ENCODE peak calls at places on chromosomes 3 and 15, in seven cellular contexts. V is trophoblast cell, L is H9, A is IMR-90, M is neuronal stem cell, Z is H1, W is mesendoderm. F is an unnamed sample.

GRCh38 chr15:39969871-39970270 is 36.0 kb downstream of the EIF2AK4 start:
- DNase-seq in V (no peak), L (no peak), A (peak; percentile 6), Z (no peak), M (no peak), W (peak; percentile 18), F (peak; percentile 37)

GRCh38 chr3:178245385-178245778 is 290.9 kb upstream of the KCNMB2 start:
- DNase-seq in V (no peak), M (no peak), Z (no peak), W (no peak), L (no peak), A (peak; percentile 66), F (peak; percentile 51)

GRCh38 chr3:13034861-13035260 is 38.4 kb downstream of the IQSEC1 start:
- DNase-seq in V (no peak), W (no peak), L (no peak), A (no peak), Z (no peak), M (no peak), F (no peak)

GRCh38 chr3:53192608-53193007 is 31.6 kb downstream of the PRKCD start:
- DNase-seq in L (no peak), A (no peak), Z (no peak), W (no peak), V (no peak), M (no peak), F (no peak)

GRCh38 chr3:9690451-9691450 is 12.9 kb upstream of the CPNE9 start:
- DNase-seq in M (no peak), L (no peak), A (no peak), Z (no peak), V (no peak), W (no peak), F (no peak)

GRCh38 chr15:94411279-94411678 is 179.9 kb downstream of the MCTP2 start:
- DNase-seq in M (peak; percentile 36), L (no peak), V (no peak), Z (no peak), W (no peak), A (no peak), F (no peak)

GRCh38 chr3:82498186-82498585 is 736.7 kb upstream of the GBE1 start:
- DNase-seq in W (no peak), Z (no peak), M (no peak), L (no peak), A (no peak), V (no peak), F (no peak)

GRCh38 chr3:12719984-12720656 is 38.9 kb downstream of the TMEM40 start:
- DNase-seq in W (peak; percentile 95), V (peak; percentile 96), M (peak; percentile 72), Z (peak; percentile 76), A (peak; percentile 82), L (peak; percentile 82), F (peak; percentile 90)

GRCh38 chr15:48625126-48625525 is 20.4 kb downstream of the FBN1 start:
- DNase-seq in W (no peak), L (no peak), V (no peak), A (no peak), Z (no peak), M (no peak), F (no peak)

GRCh38 chr3:44437800-44438199 is 39.7 kb downstream of the ZNF445 start:
- DNase-seq in Z (no peak), V (no peak), A (no peak), L (no peak), M (no peak), W (no peak), F (no peak)

GRCh38 chr3:102353148-102353547 is 81.7 kb upstream of the ZPLD1 start:
- DNase-seq in A (no peak), M (no peak), L (no peak), Z (no peak), V (no peak), W (no peak), F (no peak)

GRCh38 chr15:68871507-68871906 is 50.8 kb upstream of the ANP32A start:
- DNase-seq in A (no peak), M (no peak), V (no peak), Z (no peak), W (no peak), L (no peak), F (no peak)

GRCh38 chr3:79521221-79521848 is 246.5 kb downstream of the ROBO1 start:
- DNase-seq in L (no peak), W (peak; percentile 47), V (peak; percentile 78), A (peak; percentile 32), Z (no peak), M (peak; percentile 48), F (peak; percentile 40)

DNA sequence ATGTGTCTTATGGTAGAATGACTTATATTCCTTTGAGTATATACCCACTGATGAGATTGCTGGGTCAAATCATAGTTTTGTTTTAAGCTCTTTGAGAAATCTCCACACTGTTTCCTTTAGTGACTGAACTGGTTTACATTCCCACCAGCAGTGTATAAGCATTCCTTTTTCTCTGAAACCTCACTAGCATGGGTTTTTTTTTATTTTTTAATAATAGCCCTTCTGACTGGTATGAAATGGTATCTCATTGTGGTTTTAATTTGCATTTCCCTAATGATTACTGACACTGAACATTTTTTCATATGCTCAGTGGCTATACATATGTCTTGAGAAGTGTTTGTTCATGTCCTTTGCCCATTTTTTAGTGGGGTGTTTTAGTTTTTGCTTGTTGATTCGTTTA is 494.3 kb downstream of the SQOR start:
- DNase-seq in A (peak; percentile 50), M (no peak), Z (no peak), V (no peak), W (no peak), L (no peak), F (no peak)
- H4K8ac ChIP-seq in A (no peak overlapping the region), M (no peak overlapping the region), Z (no peak overlapping the region), V (no peak overlapping the region), W (no peak overlapping the region), L (no peak overlapping the region), F (no peak overlapping the region)

DNA sequence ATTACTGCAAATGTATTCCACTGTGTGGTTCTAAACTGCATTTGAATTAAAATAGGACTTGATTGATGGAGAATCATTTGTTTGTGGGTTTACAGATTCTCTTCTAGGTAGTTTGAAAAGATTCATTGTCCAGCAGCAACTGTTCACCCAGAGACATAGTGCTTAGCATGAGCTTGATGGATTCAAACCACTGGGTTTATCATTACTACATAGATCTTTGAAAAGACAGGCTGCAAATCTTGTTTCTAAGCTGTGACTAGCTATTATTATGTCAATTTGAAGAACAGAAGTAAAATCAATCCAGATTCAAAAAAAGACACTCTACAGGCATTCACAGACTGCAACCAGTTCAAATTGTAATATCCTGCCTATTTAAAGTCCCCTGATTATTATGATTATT is 49.8 kb downstream of the MBNL1 start:
- DNase-seq in W (no peak), M (no peak), V (no peak), Z (no peak), A (no peak), L (no peak), F (no peak)
- H3K4me1 ChIP-seq in W (no peaks in the 10 kb centered on the region), M (peaks cover 11% of the 10 kb centered on the region), V (no peaks in the 10 kb centered on the region), Z (peaks cover 7% of the 10 kb centered on the region), A (peaks cover 14% of the 10 kb centered on the region), L (no peaks in the 10 kb centered on the region), F (no peaks in the 10 kb centered on the region)

GRCh38 chr15:71447328-71448250 is 332.3 kb downstream of the THSD4 start:
- DNase-seq in L (peak; percentile 33), V (peak; percentile 63), A (peak; percentile 36), Z (no peak), W (peak; percentile 73), M (no peak), F (no peak)

GRCh38 chr15:71443538-71443937 is 328.3 kb downstream of the THSD4 start:
- DNase-seq in L (peak; percentile 53), A (peak; percentile 51), V (peak; percentile 86), Z (peak; percentile 79), W (peak; percentile 51), M (peak; percentile 50), F (peak; percentile 53)

GRCh38 chr15:71444866-71445590 is 329.8 kb downstream of the THSD4 start:
- DNase-seq in A (peak; percentile 82), W (no peak), Z (no peak), V (peak; percentile 34), M (no peak), L (no peak), F (no peak)

GRCh38 chr15:71440479-71441071 is 325.3 kb downstream of the THSD4 start:
- DNase-seq in L (no peak), M (no peak), W (peak; percentile 52), Z (no peak), A (peak; percentile 80), V (peak; percentile 68), F (peak; percentile 69)

GRCh38 chr15:71444032-71444810 is 328.9 kb downstream of the THSD4 start:
- DNase-seq in Z (no peak), A (no peak), L (no peak), V (peak; percentile 3), M (no peak), W (no peak), F (no peak)
- H3K9ac ChIP-seq in Z (no peak overlapping the region), A (no peak overlapping the region), L (no peak overlapping the region), V (no peak overlapping the region), M (no peak overlapping the region), W (no peak overlapping the region), F (no peak overlapping the region)

GRCh38 chr15:38436993-38437392 is 16.9 kb upstream of the FAM98B start:
- DNase-seq in W (no peak), A (no peak), Z (no peak), M (no peak), L (no peak), V (no peak), F (no peak)
- H4K8ac ChIP-seq in W (no peak overlapping the region), A (no peak overlapping the region), Z (no peak overlapping the region), M (no peak overlapping the region), L (no peak overlapping the region), V (no peak overlapping the region), F (no peak overlapping the region)

DNA sequence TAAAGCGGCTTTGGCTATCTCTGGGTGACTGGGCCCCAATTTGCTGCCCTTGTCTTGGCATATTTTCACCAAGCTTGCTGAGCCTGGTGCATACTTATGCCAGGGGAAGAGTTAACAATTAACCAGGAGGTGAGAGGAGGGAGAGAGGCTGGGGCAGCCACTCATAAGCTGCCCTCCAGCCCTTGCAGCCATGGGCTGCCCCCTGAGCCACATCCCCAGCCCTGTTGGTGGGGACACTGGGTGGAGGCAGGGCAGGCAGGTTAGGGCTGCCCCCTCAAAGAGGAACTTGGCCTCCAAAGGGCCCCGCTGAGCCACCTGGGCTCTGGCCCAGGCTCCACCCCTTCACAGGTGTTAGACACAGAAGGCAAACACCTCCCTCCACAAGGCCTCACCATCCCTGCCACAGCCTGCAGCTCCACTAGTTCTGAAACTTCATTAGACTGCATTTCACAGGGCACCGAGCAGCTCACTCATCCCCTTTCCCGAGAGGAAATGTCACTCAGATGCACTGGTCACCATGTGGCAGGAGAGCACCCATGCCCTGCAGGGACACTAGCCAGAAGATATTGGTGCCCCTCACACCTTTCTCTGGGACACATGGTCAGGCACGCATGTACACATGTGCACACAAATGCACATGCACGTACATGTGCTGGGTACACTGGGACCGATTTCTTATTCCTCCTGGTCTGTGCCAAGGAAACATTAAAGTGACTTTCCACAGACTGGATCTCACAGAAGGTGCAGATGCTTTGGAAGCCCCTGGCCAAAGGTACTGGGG is 20.2 kb downstream of the AMOTL2 start:
- DNase-seq in A (no peak), W (no peak), Z (no peak), V (no peak), L (no peak), M (no peak), F (no peak)
- H3K4me1 ChIP-seq in A (peaks cover 31% of the 10 kb centered on the region), W (peaks cover 7% of the 10 kb centered on the region), Z (peaks cover 8% of the 10 kb centered on the region), V (peaks cover 50% of the 10 kb centered on the region), L (peaks cover 2% of the 10 kb centered on the region), M (peaks cover 19% of the 10 kb centered on the region), F (peaks cover 53% of the 10 kb centered on the region)